ENCODE peak calls at places on chromosomes 5 and 9, in five cellular contexts. One of them, this sample, is unnamed. For H3K4me1, the result is how much of the 10 kb centered on the place peaks cover.

GRCh38 chr5:142618125-142618524 is 67.8 kb downstream of the FGF1 start:
- DNase-seq in CD4-positive, CD25-positive, alpha-beta regulatory T cell: peak
- DNase-seq in PC-9: peak
- DNase-seq in SJSA1: no peak
- DNase-seq in endodermal cell: no peak
- DNase-seq in this sample: no peak

GRCh38 chr5:67957374-67957773 is 258.2 kb upstream of the PIK3R1 start:
- DNase-seq in CD4-positive, CD25-positive, alpha-beta regulatory T cell: no peak
- DNase-seq in PC-9: no peak
- DNase-seq in SJSA1: no peak
- DNase-seq in endodermal cell: peak
- DNase-seq in this sample: no peak

GRCh38 chr5:36436306-36436705 is 134.6 kb upstream of the RANBP3L start:
- DNase-seq in endodermal cell: no peak
- DNase-seq in SJSA1: no peak
- DNase-seq in PC-9: no peak
- DNase-seq in CD4-positive, CD25-positive, alpha-beta regulatory T cell: no peak
- DNase-seq in this sample: no peak

GRCh38 chr5:108356286-108356685 is 25.6 kb downstream of the FBXL17 start:
- DNase-seq in endodermal cell: no peak
- DNase-seq in SJSA1: no peak
- DNase-seq in PC-9: no peak
- DNase-seq in CD4-positive, CD25-positive, alpha-beta regulatory T cell: no peak
- DNase-seq in this sample: no peak

GRCh38 chr9:31776471-31776870 is 608.0 kb upstream of the ACO1 start:
- DNase-seq in endodermal cell: no peak
- DNase-seq in PC-9: no peak
- DNase-seq in SJSA1: no peak
- DNase-seq in CD4-positive, CD25-positive, alpha-beta regulatory T cell: no peak
- DNase-seq in this sample: no peak

GRCh38 chr5:10982616-10983015 is 221.6 kb upstream of the DAP start:
- DNase-seq in PC-9: no peak
- DNase-seq in SJSA1: no peak
- DNase-seq in CD4-positive, CD25-positive, alpha-beta regulatory T cell: no peak
- DNase-seq in endodermal cell: no peak
- DNase-seq in this sample: no peak

GRCh38 chr5:76084496-76085285 is 1.5 kb downstream of the SV2C start:
- DNase-seq in PC-9: no peak
- DNase-seq in SJSA1: no peak
- DNase-seq in endodermal cell: peak
- DNase-seq in CD4-positive, CD25-positive, alpha-beta regulatory T cell: no peak
- DNase-seq in this sample: no peak

GRCh38 chr5:173452098-173452497 is 123.9 kb upstream of the STC2 start:
- DNase-seq in endodermal cell: no peak
- DNase-seq in PC-9: peak
- DNase-seq in SJSA1: peak
- DNase-seq in CD4-positive, CD25-positive, alpha-beta regulatory T cell: no peak
- DNase-seq in this sample: no peak

GRCh38 chr5:33258553-33258952 is 182.2 kb upstream of the TARS1 start:
- DNase-seq in SJSA1: no peak
- DNase-seq in CD4-positive, CD25-positive, alpha-beta regulatory T cell: no peak
- DNase-seq in PC-9: no peak
- DNase-seq in endodermal cell: no peak
- DNase-seq in this sample: no peak

GRCh38 chr9:129081388-129081889 is 528 bp downstream of the DOLPP1 start:
- DNase-seq in SJSA1: no peak
- DNase-seq in PC-9: peak
- DNase-seq in CD4-positive, CD25-positive, alpha-beta regulatory T cell: no peak
- DNase-seq in endodermal cell: no peak
- DNase-seq in this sample: peak
- H3K4me3 ChIP-seq in SJSA1: peak
- H3K4me3 ChIP-seq in PC-9: peak
- H3K4me3 ChIP-seq in CD4-positive, CD25-positive, alpha-beta regulatory T cell: peak
- H3K4me3 ChIP-seq in endodermal cell: peak
- H3K4me3 ChIP-seq in this sample: peak

DNA sequence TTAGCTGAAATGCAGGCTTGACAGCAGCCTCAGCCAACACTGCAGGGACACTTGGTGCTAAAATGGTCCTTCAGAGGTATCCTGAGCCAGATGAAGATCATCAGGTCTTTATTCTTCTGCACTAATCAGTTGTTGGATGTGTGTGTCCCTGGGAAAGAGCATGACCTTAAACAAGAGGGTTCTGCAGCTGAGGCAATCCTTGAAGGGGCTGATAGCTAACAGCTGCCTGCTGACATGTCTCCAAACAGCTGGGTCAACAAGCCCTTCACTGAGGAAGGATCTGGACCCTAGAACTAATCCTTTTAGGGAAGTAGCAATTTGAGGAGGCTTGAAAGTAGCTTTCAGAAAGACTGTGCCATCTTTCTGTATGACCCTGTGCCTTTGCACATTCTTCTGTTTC is 376.3 kb upstream of the ACTBL2 start:
- DNase-seq in CD4-positive, CD25-positive, alpha-beta regulatory T cell: no peak
- DNase-seq in PC-9: no peak
- DNase-seq in endodermal cell: no peak
- DNase-seq in SJSA1: no peak
- DNase-seq in this sample: no peak
- H3K27ac ChIP-seq in CD4-positive, CD25-positive, alpha-beta regulatory T cell: no peak
- H3K27ac ChIP-seq in PC-9: no peak
- H3K27ac ChIP-seq in endodermal cell: no peak
- H3K27ac ChIP-seq in SJSA1: no peak
- H3K27ac ChIP-seq in this sample: no peak

GRCh38 chr9:115944166-115944948 is 209.2 kb upstream of the PAPPA start:
- DNase-seq in SJSA1: peak
- DNase-seq in CD4-positive, CD25-positive, alpha-beta regulatory T cell: peak
- DNase-seq in PC-9: no peak
- DNase-seq in endodermal cell: no peak
- DNase-seq in this sample: peak

GRCh38 chr9:115938479-115938878 is 215.1 kb upstream of the PAPPA start:
- DNase-seq in endodermal cell: no peak
- DNase-seq in SJSA1: no peak
- DNase-seq in PC-9: no peak
- DNase-seq in CD4-positive, CD25-positive, alpha-beta regulatory T cell: no peak
- DNase-seq in this sample: no peak

GRCh38 chr9:115939065-115939765 is 214.4 kb upstream of the PAPPA start:
- DNase-seq in SJSA1: no peak
- DNase-seq in endodermal cell: no peak
- DNase-seq in CD4-positive, CD25-positive, alpha-beta regulatory T cell: no peak
- DNase-seq in PC-9: peak
- DNase-seq in this sample: no peak

GRCh38 chr9:115943591-115944165 is 209.9 kb upstream of the PAPPA start:
- DNase-seq in CD4-positive, CD25-positive, alpha-beta regulatory T cell: no peak
- DNase-seq in endodermal cell: no peak
- DNase-seq in SJSA1: peak
- DNase-seq in PC-9: no peak
- DNase-seq in this sample: no peak

GRCh38 chr9:115941561-115942315 is 211.9 kb upstream of the PAPPA start:
- DNase-seq in SJSA1: peak
- DNase-seq in CD4-positive, CD25-positive, alpha-beta regulatory T cell: no peak
- DNase-seq in PC-9: no peak
- DNase-seq in endodermal cell: no peak
- DNase-seq in this sample: no peak
- H3K4me1 ChIP-seq in SJSA1: under half
- H3K4me1 ChIP-seq in CD4-positive, CD25-positive, alpha-beta regulatory T cell: under half
- H3K4me1 ChIP-seq in PC-9: under half
- H3K4me1 ChIP-seq in endodermal cell: under half
- H3K4me1 ChIP-seq in this sample: under half

DNA sequence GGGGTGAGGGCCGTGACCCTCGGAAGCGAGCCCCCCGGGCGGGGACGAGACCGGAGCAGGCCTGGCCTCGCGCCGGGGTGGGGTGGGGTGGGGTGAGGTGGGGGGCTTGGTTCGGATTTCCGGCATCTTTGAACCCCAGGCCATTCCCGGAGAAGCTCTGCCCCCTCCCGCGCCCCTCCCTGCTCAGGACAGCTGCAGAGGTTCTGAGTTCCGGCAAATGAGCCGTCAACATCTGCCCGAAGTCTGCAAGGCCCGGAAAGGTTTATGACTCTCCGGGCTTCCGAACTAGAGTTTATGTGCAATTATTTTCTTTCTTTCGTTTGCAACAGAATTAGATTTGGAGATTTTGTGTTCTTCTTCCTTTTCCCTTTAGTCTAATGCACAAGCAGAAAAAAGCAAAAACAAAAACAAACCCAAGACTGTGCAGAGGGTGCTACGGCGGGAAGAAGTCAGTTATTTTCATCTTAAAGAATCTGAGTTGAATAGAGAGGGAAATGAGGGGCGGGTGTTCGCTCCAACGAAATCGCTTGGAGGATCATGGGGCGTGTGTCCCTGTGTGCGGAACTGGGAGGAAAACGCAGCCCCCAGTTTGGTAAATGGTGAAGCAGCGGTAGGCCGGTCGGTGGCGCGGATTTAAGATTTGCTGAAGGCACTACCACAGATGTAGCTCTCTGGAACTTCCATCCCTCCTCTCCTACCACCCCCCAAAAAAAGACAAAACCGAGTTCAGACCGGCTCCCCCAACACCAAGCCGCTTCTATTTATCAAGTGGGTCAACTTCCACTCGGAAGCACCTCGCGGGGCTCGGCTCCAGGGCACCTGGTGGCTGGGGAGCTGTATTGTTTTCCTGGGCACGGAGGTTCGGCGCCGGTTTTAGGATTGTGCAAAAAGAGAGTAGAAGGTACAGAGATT is 4.8 kb downstream of the LHX2 start:
- DNase-seq in CD4-positive, CD25-positive, alpha-beta regulatory T cell: no peak
- DNase-seq in PC-9: no peak
- DNase-seq in endodermal cell: peak
- DNase-seq in SJSA1: no peak
- DNase-seq in this sample: no peak
- H3K4me3 ChIP-seq in CD4-positive, CD25-positive, alpha-beta regulatory T cell: no peak
- H3K4me3 ChIP-seq in PC-9: no peak
- H3K4me3 ChIP-seq in endodermal cell: no peak
- H3K4me3 ChIP-seq in SJSA1: no peak
- H3K4me3 ChIP-seq in this sample: no peak